ENCODE peak calls at places on chromosomes 6 and 20, in nine cellular contexts. M is astrocyte of the spinal cord, P is AG09319, L is RWPE1, F is NCI-H1105, C is iPS-NIHi11, U is tibial nerve, B is cerebellum, W is hypothalamus. A is an unnamed sample.

GRCh38 chr20:45779011-45779915 is 12.4 kb downstream of the WFDC3 start:
- DNase-seq in M (peak), P (peak), L (peak), F (no peak), C (no peak), U (peak), B (no peak), W (no peak), A (peak)

GRCh38 chr20:48758206-48758820 is 69.5 kb downstream of the PREX1 start:
- DNase-seq in M (no peak), P (no peak), L (no peak), F (no peak), C (no peak), U (no peak), B (no peak), W (no peak), A (no peak)

GRCh38 chr6:79570802-79571367 is 33.7 kb upstream of the LCA5 start:
- DNase-seq in M (peak), P (peak), L (peak), F (peak), C (peak), U (no peak), B (peak), W (no peak), A (peak)

GRCh38 chr6:2047855-2048254 is 197.6 kb downstream of the GMDS start:
- DNase-seq in M (no peak), P (no peak), L (no peak), F (no peak), C (no peak), U (no peak), B (no peak), W (no peak), A (no peak)

GRCh38 chr20:40632346-40632976 is 56.6 kb downstream of the MAFB start:
- DNase-seq in M (no peak), P (no peak), L (no peak), F (no peak), C (no peak), U (no peak), B (no peak), W (no peak), A (no peak)

GRCh38 chr6:14276667-14277404 is 159.3 kb downstream of the CD83 start:
- DNase-seq in M (peak), P (no peak), L (no peak), F (no peak), C (no peak), U (no peak), B (no peak), W (no peak), A (peak)

GRCh38 chr6:26363882-26364825 is 844 bp upstream of the BTN3A2 start:
- DNase-seq in M (peak), P (no peak), L (peak), F (no peak), C (no peak), U (no peak), B (peak), W (no peak), A (peak)

GRCh38 chr6:11718461-11718860 is 60.1 kb downstream of the ADTRP start:
- DNase-seq in M (no peak), P (no peak), L (no peak), F (no peak), C (no peak), U (no peak), B (no peak), W (no peak), A (no peak)

GRCh38 chr6:30768634-30769087 is 24.3 kb upstream of the IER3 start:
- DNase-seq in M (no peak), P (no peak), L (no peak), F (no peak), C (no peak), U (no peak), B (no peak), W (no peak), A (peak)

GRCh38 chr6:143677891-143678737 is at the start of gene PHACTR2:
- DNase-seq in M (peak), P (peak), L (peak), F (peak), C (peak), U (peak), B (peak), W (no peak), A (peak)

GRCh38 chr6:5557506-5557905 is 296.2 kb downstream of the FARS2 start:
- DNase-seq in M (no peak), P (no peak), L (no peak), F (no peak), C (no peak), U (no peak), B (no peak), W (no peak), A (no peak)

GRCh38 chr6:113147544-113147943 is 709.6 kb upstream of the MARCKS start:
- DNase-seq in M (peak), P (peak), L (no peak), F (no peak), C (no peak), U (no peak), B (no peak), W (no peak), A (no peak)